ENCODE peak calls at places on chromosomes 11 and 22, in eight cellular contexts. M is caudate nucleus, F is progenitor cell of endocrine pancreas, A is hepatocyte, N is NCI-H1694 treated with DMSO at 0.1 percent for 48 hours, C is GM18507, P is right atrium auricular region, I is H7. T is an unnamed sample.

GRCh38 chr11:65440831-65441499 is 18.4 kb downstream of the NEAT1 start:
- DNase-seq in P (peak), M (no peak), F (no peak), N (no peak), I (no peak), C (no peak), A (no peak), T (no peak)

GRCh38 chr22:48894064-48894671 is 933.5 kb downstream of the BRD1 start:
- DNase-seq in A (no peak), I (peak), P (peak), N (no peak), F (no peak), C (no peak), M (no peak), T (no peak)

GRCh38 chr11:77187105-77187750 is 59.2 kb downstream of the MYO7A start:
- DNase-seq in I (no peak), A (no peak), M (no peak), P (no peak), C (no peak), N (no peak), F (no peak), T (no peak)

GRCh38 chr11:11253487-11253886 is 99.6 kb downstream of the CSNK2A3 start:
- DNase-seq in M (no peak), F (no peak), I (no peak), N (no peak), C (no peak), P (no peak), A (no peak), T (no peak)

GRCh38 chr11:92480519-92480918 is 255.9 kb downstream of the FAT3 start:
- DNase-seq in P (no peak), C (no peak), N (no peak), I (no peak), M (no peak), A (no peak), F (no peak), T (no peak)

GRCh38 chr11:77175869-77176539 is 48.0 kb downstream of the MYO7A start:
- DNase-seq in M (no peak), P (no peak), F (no peak), A (no peak), N (no peak), C (no peak), I (peak), T (no peak)

GRCh38 chr11:24793479-24793878 is 296.6 kb downstream of the LUZP2 start:
- DNase-seq in I (no peak), P (no peak), A (no peak), C (no peak), F (no peak), N (no peak), M (no peak), T (no peak)

GRCh38 chr11:91742155-91742554 is 482.5 kb upstream of the FAT3 start:
- DNase-seq in A (no peak), I (no peak), C (no peak), P (no peak), F (no peak), N (no peak), M (no peak), T (no peak)

GRCh38 chr11:39724404-39724803 is 1735.0 kb downstream of the LRRC4C start:
- DNase-seq in A (no peak), M (no peak), C (no peak), I (peak), F (no peak), N (no peak), P (no peak), T (no peak)

GRCh38 chr22:37045958-37046357 is 5.6 kb upstream of the KCTD17 start:
- DNase-seq in N (peak), A (peak), P (no peak), F (no peak), C (no peak), M (no peak), I (peak), T (no peak)

GRCh38 chr22:31064369-31064768 is 16.7 kb upstream of the SMTN start:
- DNase-seq in M (no peak), A (no peak), C (no peak), P (no peak), N (no peak), I (no peak), F (no peak), T (no peak)

GRCh38 chr11:14969922-14970323 is 2.2 kb downstream of the CALCA start:
- DNase-seq in P (no peak), F (peak), I (peak), A (peak), C (no peak), M (no peak), N (peak), T (peak)

GRCh38 chr11:76408171-76408965 is 27.2 kb downstream of the GVQW3 start:
- DNase-seq in N (peak), A (no peak), M (no peak), F (no peak), I (no peak), C (no peak), P (no peak), T (no peak)

T was measured in NCI-H774.